ENCODE peak calls at places on chromosomes 12 and 14, in six cellular contexts. B is IMR-90, A is trophoblast cell, U is neuronal stem cell, J is mesendoderm, P is H1. G is an unnamed sample.

GRCh38 chr14:51552768-51553426 is 98.8 kb upstream of the FRMD6 start:
- DNase-seq in J (no peak), P (no peak), U (no peak), B (no peak), A (no peak), G (no peak)

GRCh38 chr12:30652034-30652696 is 43.5 kb downstream of the IPO8 start:
- DNase-seq in J (no peak), B (no peak), U (no peak), A (no peak), P (no peak), G (no peak)

GRCh38 chr12:132171293-132171967 is 27.2 kb downstream of the NOC4L start:
- DNase-seq in P (no peak), J (no peak), A (no peak), U (no peak), B (no peak), G (no peak)

GRCh38 chr14:93318927-93319326 is 13.9 kb downstream of the BTBD7 start:
- DNase-seq in P (no peak), B (peak; percentile 30), J (no peak), A (no peak), U (no peak), G (peak; percentile 72)

GRCh38 chr14:24042733-24043132 is 9.1 kb upstream of the CARMIL3 start:
- DNase-seq in J (no peak), U (no peak), P (no peak), A (no peak), B (no peak), G (no peak)

GRCh38 chr12:99911967-99912366 is 72.8 kb downstream of the ANKS1B start:
- DNase-seq in J (no peak), A (no peak), U (no peak), P (no peak), B (no peak), G (peak; percentile 79)

GRCh38 chr12:130439250-130439649 is 101.6 kb downstream of the PIWIL1 start:
- DNase-seq in A (no peak), P (no peak), U (no peak), B (no peak), J (no peak), G (no peak)

GRCh38 chr14:35366048-35366428 is 38.5 kb downstream of the NFKBIA start:
- DNase-seq in U (no peak), B (peak; percentile 74), P (no peak), A (peak; percentile 62), J (no peak), G (peak; percentile 68)

GRCh38 chr12:2608608-2608945 is 186.2 kb upstream of the FKBP4 start:
- DNase-seq in U (no peak), J (no peak), B (no peak), P (no peak), A (no peak), G (no peak)

GRCh38 chr14:56117765-56118610 is at the start of gene PELI2:
- DNase-seq in P (no peak), A (no peak), J (peak; percentile 87), U (peak; percentile 65), B (peak; percentile 73), G (peak; percentile 80)

GRCh38 chr14:72904218-72904617 is 10.3 kb upstream of the DPF3 start:
- DNase-seq in J (no peak), P (no peak), B (no peak), U (no peak), A (no peak), G (no peak)

GRCh38 chr14:58245562-58245961 is 919 bp downstream of the PSMA3 start:
- DNase-seq in P (no peak), U (no peak), A (no peak), B (no peak), J (no peak), G (no peak)

GRCh38 chr14:58249611-58250010 is 5.0 kb downstream of the PSMA3 start:
- DNase-seq in U (no peak), J (no peak), P (no peak), B (no peak), A (peak; percentile 82), G (no peak)

GRCh38 chr14:58239259-58240210 is 5.1 kb upstream of the PSMA3 start:
- DNase-seq in A (peak; percentile 78), J (peak; percentile 46), P (peak; percentile 29), U (peak; percentile 62), B (peak; percentile 64), G (peak; percentile 78)

GRCh38 chr14:58243790-58244555 is 670 bp upstream of the PSMA3 start:
- DNase-seq in U (no peak), P (no peak), A (no peak), J (peak; percentile 18), B (no peak), G (no peak)

GRCh38 chr14:58244556-58245387 is at the start of gene PSMA3:
- DNase-seq in P (peak; percentile 88), A (peak; percentile 98), B (peak; percentile 95), J (peak; percentile 99), U (peak; percentile 94), G (peak; percentile 98)
- H2BK5ac ChIP-seq in P (peak within 1 kb of the TSS; percentile 86), A (peak within 1 kb of the TSS; percentile 93), B (peak within 1 kb of the TSS; percentile 85), J (no peak within 1 kb of the TSS), U (peak within 1 kb of the TSS; percentile 62), G (peak within 1 kb of the TSS; percentile 81)

GRCh38 chr12:107093547-107094448 is at the start of gene CRY1:
- DNase-seq in U (peak; percentile 96), J (peak; percentile 98), B (peak; percentile 94), A (peak; percentile 95), P (peak; percentile 81), G (peak; percentile 97)
- H2BK5ac ChIP-seq in U (peak within 1 kb of the TSS; percentile 92), J (peak within 1 kb of the TSS; percentile 36), B (peak within 1 kb of the TSS; percentile 90), A (peak within 1 kb of the TSS; percentile 81), P (peak within 1 kb of the TSS; percentile 98), G (peak within 1 kb of the TSS; percentile 84)

GRCh38 chr14:49598479-49599301 is at the start of gene LRR1:
- DNase-seq in P (no peak), U (peak; percentile 74), A (peak; percentile 85), B (peak; percentile 82), J (peak; percentile 92), G (peak; percentile 92)
- H2BK5ac ChIP-seq in P (peak within 1 kb of the TSS; percentile 94), U (peak within 1 kb of the TSS; percentile 95), A (peak within 1 kb of the TSS; percentile 95), B (peak within 1 kb of the TSS; percentile 94), J (peak within 1 kb of the TSS; percentile 71), G (peak within 1 kb of the TSS; percentile 94)

GRCh38 chr12:24244231-24244630 is 294.8 kb upstream of the SOX5 start:
- DNase-seq in U (no peak), A (no peak), P (no peak), J (no peak), B (no peak), G (no peak)
- H2BK5ac ChIP-seq in U (no peak overlapping the region), A (no peak overlapping the region), P (no peak overlapping the region), J (no peak overlapping the region), B (no peak overlapping the region), G (no peak overlapping the region)

GRCh38 chr14:55052259-55052930 is 948 bp downstream of the MAPK1IP1L start:
- DNase-seq in B (peak; percentile 31), A (peak; percentile 24), P (no peak), J (no peak), U (no peak), G (peak; percentile 50)
- H2BK5ac ChIP-seq in B (peak overlapping the region; percentile 92), A (peak overlapping the region; percentile 43), P (peak overlapping the region; percentile 96), J (peak overlapping the region; percentile 12), U (no peak overlapping the region), G (peak overlapping the region; percentile 70)

GRCh38 chr12:121580959-121581680 is at the start of gene KDM2B:
- DNase-seq in U (peak; percentile 54), J (peak; percentile 90), P (no peak), B (peak; percentile 67), A (peak; percentile 27), G (peak; percentile 79)

GRCh38 chr12:121578230-121579189 is 2.3 kb downstream of the KDM2B start:
- DNase-seq in P (peak; percentile 34), A (no peak), U (peak; percentile 64), B (peak; percentile 21), J (peak; percentile 63), G (peak; percentile 50)

GRCh38 chr12:121577443-121578180 is 3.2 kb downstream of the KDM2B start:
- DNase-seq in A (no peak), B (no peak), P (no peak), U (peak; percentile 47), J (peak; percentile 70), G (peak; percentile 17)

GRCh38 chr12:121579981-121580868 is 598 bp downstream of the KDM2B start:
- DNase-seq in J (peak; percentile 87), U (peak; percentile 85), P (peak; percentile 54), B (peak; percentile 55), A (peak; percentile 41), G (peak; percentile 78)

GRCh38 chr12:121579190-121579791 is 1.5 kb downstream of the KDM2B start:
- DNase-seq in B (no peak), A (no peak), P (no peak), J (no peak), U (peak; percentile 26), G (peak; percentile 50)
- H2BK5ac ChIP-seq in B (peak overlapping the region; percentile 91), A (peak overlapping the region; percentile 35), P (peak overlapping the region; percentile 58), J (peak overlapping the region; percentile 71), U (peak overlapping the region; percentile 89), G (no peak overlapping the region)

DNA sequence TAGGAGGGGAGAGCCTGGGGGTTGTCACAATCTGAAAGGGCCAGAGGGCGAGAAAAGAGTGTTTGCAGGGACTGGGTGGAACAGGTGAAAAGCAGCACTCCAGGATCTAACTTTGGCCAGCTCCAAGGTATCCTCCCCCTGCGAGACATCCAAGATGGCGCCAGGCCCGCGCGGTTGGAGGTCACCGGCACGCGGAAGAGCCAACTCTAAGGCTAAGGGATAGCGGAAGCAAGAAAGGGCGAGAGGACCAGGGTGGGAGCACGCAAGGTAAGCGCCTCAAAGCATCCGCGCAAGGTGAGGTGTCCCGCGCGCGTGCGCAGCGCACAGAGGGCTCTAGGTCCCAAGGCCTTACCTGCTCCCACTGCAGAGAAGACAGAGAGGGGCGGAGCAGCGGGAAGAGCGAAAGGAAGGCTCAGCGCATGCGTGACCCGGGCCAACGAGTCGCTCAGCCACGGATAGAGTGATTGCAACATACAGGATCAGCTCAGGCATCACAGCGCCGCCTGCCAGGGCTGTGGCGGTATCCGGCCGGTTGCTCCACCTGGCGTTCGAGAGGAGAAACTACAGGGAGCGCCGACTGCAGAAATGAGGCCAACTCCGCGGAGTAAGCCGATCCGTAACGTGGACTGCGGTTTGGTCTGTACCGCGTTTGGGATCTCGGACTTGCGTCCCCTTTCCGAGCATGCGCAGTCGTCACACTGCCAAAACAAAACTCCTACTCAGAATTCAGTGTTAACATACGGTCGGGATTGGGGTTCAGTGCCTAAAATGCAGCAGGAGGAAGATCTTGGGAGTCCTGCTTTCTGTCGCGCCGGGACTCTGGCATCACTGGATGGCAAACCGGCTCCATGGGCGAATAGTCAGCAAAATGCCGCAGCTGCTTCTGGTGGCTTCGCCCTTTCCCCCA is at the start of gene ATP5MC2:
- DNase-seq in P (peak; percentile 99), B (peak; percentile 99), J (peak; percentile 99), A (peak; percentile 99), U (peak; percentile 97), G (peak; percentile 98)
- H2BK5ac ChIP-seq in P (peak within 1 kb of the TSS; percentile 96), B (peak within 1 kb of the TSS; percentile 90), J (peak within 1 kb of the TSS; percentile 99), A (no peak within 1 kb of the TSS), U (peak within 1 kb of the TSS; percentile 95), G (peak within 1 kb of the TSS; percentile 49)

G was measured in mesenchymal stem cell.